ENCODE peak calls at places on chromosomes 2 and 18, in six cellular contexts. F is cardiac fibroblast; V is A549; E is astrocyte of the spinal cord; H is Jurkat, Clone E6-1; O is bronchial epithelial cell. B is an unnamed sample.
A peak's percentile ranks its signal among the peaks of the same experiment; 100 is the strongest.

GRCh38 chr2:67313536-67313935 is 83.6 kb upstream of the ETAA1 start:
- DNase-seq in V (no peak), O (no peak), E (no peak), F (no peak), H (no peak), B (no peak)

GRCh38 chr18:42053188-42053781 is 98.3 kb downstream of the PIK3C3 start:
- DNase-seq in F (peak; percentile 74), E (peak; percentile 57), O (peak; percentile 48), H (peak; percentile 61), V (no peak), B (no peak)

GRCh38 chr2:18379869-18380268 is 180.6 kb downstream of the RDH14 start:
- DNase-seq in V (no peak), F (no peak), O (no peak), E (no peak), H (no peak), B (no peak)

GRCh38 chr2:197847666-197848401 is 43.4 kb downstream of the PLCL1 start:
- DNase-seq in H (peak; percentile 96), V (no peak), E (no peak), F (no peak), O (peak; percentile 63), B (no peak)

GRCh38 chr18:69617888-69618287 is 217.2 kb downstream of the DOK6 start:
- DNase-seq in E (peak; percentile 68), H (no peak), V (no peak), O (no peak), F (peak; percentile 35), B (no peak)

GRCh38 chr2:79090678-79091077 is 2.9 kb upstream of the REG1B start:
- DNase-seq in V (no peak), E (no peak), H (no peak), O (no peak), F (no peak), B (no peak)

GRCh38 chr2:169285528-169285927 is 76.8 kb downstream of the LRP2 start:
- DNase-seq in E (no peak), F (no peak), O (no peak), H (no peak), V (no peak), B (no peak)

GRCh38 chr2:169736902-169737301 is 3.3 kb downstream of the KLHL23 start:
- DNase-seq in E (no peak), V (no peak), O (no peak), H (no peak), F (no peak), B (no peak)

GRCh38 chr2:219221956-219222518 is 3.3 kb upstream of the ABCB6 start:
- DNase-seq in E (no peak), F (no peak), V (no peak), H (no peak), O (no peak), B (no peak)

GRCh38 chr2:28390857-28391563 is 1.6 kb upstream of the FOSL2 start:
- DNase-seq in E (no peak), V (peak; percentile 72), F (peak; percentile 92), H (no peak), O (peak; percentile 67), B (no peak)

GRCh38 chr2:113842919-113843736 is 46.8 kb upstream of the ACTR3 start:
- DNase-seq in V (no peak), O (peak; percentile 88), F (peak; percentile 46), H (no peak), E (no peak), B (peak; percentile 65)

GRCh38 chr2:157790780-157791179 is 85.3 kb downstream of the ACVR1 start:
- DNase-seq in E (no peak), F (no peak), H (no peak), V (no peak), O (no peak), B (no peak)

GRCh38 chr2:172198908-172199307 is 96.2 kb upstream of the DLX2 start:
- DNase-seq in E (no peak), O (no peak), F (no peak), H (no peak), V (no peak), B (no peak)

GRCh38 chr2:238947920-238948710 is 100.2 kb downstream of the TWIST2 start:
- DNase-seq in F (peak; percentile 95), V (peak; percentile 39), O (peak; percentile 98), H (no peak), E (peak; percentile 87), B (no peak)

GRCh38 chr2:161250864-161251436 is 57.3 kb upstream of the PSMD14 start:
- DNase-seq in H (peak; percentile 59), E (peak; percentile 40), F (peak; percentile 66), V (peak; percentile 68), O (peak; percentile 89), B (peak; percentile 16)

GRCh38 chr2:210169871-210170441 is 1.3 kb downstream of the KANSL1L start:
- DNase-seq in F (peak; percentile 92), E (peak; percentile 80), H (no peak), V (no peak), O (peak; percentile 86), B (peak; percentile 43)

GRCh38 chr2:66281980-66282379 is 152.9 kb upstream of the MEIS1 start:
- DNase-seq in H (no peak), V (no peak), E (no peak), F (no peak), O (no peak), B (no peak)

GRCh38 chr18:10488022-10488421 is 33.6 kb downstream of the APCDD1 start:
- DNase-seq in E (peak; percentile 38), O (no peak), V (no peak), H (no peak), F (no peak), B (no peak)

GRCh38 chr2:25377822-25378421 is 36.2 kb upstream of the DNMT3A start:
- DNase-seq in F (no peak), O (no peak), V (no peak), H (no peak), E (no peak), B (no peak)

GRCh38 chr2:46487667-46488333 is 8.4 kb downstream of the TMEM247 start:
- DNase-seq in F (peak; percentile 81), E (peak; percentile 45), O (no peak), V (no peak), H (no peak), B (no peak)

GRCh38 chr18:31101148-31102019 is 837 bp downstream of the DSC2 start:
- DNase-seq in E (no peak), V (peak; percentile 10), O (no peak), F (no peak), H (no peak), B (no peak)

GRCh38 chr18:9683418-9684396 is 24.4 kb upstream of the RAB31 start:
- DNase-seq in O (peak; percentile 65), F (peak; percentile 88), E (peak; percentile 79), V (no peak), H (no peak), B (no peak)

GRCh38 chr2:180227461-180227860 is 220.4 kb upstream of the CWC22 start:
- DNase-seq in V (no peak), O (peak; percentile 12), E (no peak), F (peak; percentile 15), H (no peak), B (no peak)

GRCh38 chr2:228039752-228040534 is 141.5 kb downstream of the SPHKAP start:
- DNase-seq in V (peak; percentile 30), H (peak; percentile 17), F (peak; percentile 53), O (peak; percentile 37), E (peak; percentile 22), B (no peak)

GRCh38 chr2:152335016-152335850 is at the start of gene FMNL2:
- DNase-seq in V (peak; percentile 66), H (no peak), E (peak; percentile 85), O (peak; percentile 58), F (peak; percentile 75), B (no peak)

GRCh38 chr2:200625317-200625716 is 39.5 kb downstream of the AOX1 start:
- DNase-seq in V (no peak), F (no peak), E (no peak), H (no peak), O (no peak), B (no peak)

GRCh38 chr2:11187083-11187619 is 31.9 kb downstream of the SLC66A3 start:
- DNase-seq in F (peak; percentile 84), O (peak; percentile 45), E (peak; percentile 68), V (no peak), H (no peak), B (no peak)

GRCh38 chr2:46849080-46849715 is 66.4 kb downstream of the MCFD2 start:
- DNase-seq in O (peak; percentile 39), V (peak; percentile 78), F (peak; percentile 60), H (no peak), E (peak; percentile 72), B (peak; percentile 93)

GRCh38 chr2:150076281-150076680 is 411.2 kb downstream of the RND3 start:
- DNase-seq in H (no peak), O (peak; percentile 84), F (peak; percentile 79), V (no peak), E (peak; percentile 67), B (peak; percentile 98)

GRCh38 chr2:207352978-207353377 is 176.8 kb upstream of the CREB1 start:
- DNase-seq in F (no peak), H (peak; percentile 41), E (no peak), O (no peak), V (no peak), B (no peak)

GRCh38 chr2:28312307-28313278 is 80.1 kb upstream of the FOSL2 start:
- DNase-seq in F (no peak), O (no peak), E (no peak), V (no peak), H (no peak), B (no peak)

GRCh38 chr2:127407661-127408003 is 10.6 kb upstream of the PROC start:
- DNase-seq in E (peak; percentile 40), O (peak; percentile 31), V (no peak), H (no peak), F (no peak), B (no peak)
- H3K4me3 ChIP-seq in E (no peak overlapping the region), O (no peak overlapping the region), V (no peak overlapping the region), H (peak overlapping the region; percentile 43), F (no peak overlapping the region), B (no peak overlapping the region)

GRCh38 chr2:233210843-233211600 is 40.5 kb upstream of the ATG16L1 start:
- DNase-seq in H (no peak), E (peak; percentile 94), F (peak; percentile 91), O (peak; percentile 86), V (no peak), B (peak; percentile 65)
- H3K4me3 ChIP-seq in H (no peak overlapping the region), E (no peak overlapping the region), F (no peak overlapping the region), O (no peak overlapping the region), V (no peak overlapping the region), B (no peak overlapping the region)

DNA sequence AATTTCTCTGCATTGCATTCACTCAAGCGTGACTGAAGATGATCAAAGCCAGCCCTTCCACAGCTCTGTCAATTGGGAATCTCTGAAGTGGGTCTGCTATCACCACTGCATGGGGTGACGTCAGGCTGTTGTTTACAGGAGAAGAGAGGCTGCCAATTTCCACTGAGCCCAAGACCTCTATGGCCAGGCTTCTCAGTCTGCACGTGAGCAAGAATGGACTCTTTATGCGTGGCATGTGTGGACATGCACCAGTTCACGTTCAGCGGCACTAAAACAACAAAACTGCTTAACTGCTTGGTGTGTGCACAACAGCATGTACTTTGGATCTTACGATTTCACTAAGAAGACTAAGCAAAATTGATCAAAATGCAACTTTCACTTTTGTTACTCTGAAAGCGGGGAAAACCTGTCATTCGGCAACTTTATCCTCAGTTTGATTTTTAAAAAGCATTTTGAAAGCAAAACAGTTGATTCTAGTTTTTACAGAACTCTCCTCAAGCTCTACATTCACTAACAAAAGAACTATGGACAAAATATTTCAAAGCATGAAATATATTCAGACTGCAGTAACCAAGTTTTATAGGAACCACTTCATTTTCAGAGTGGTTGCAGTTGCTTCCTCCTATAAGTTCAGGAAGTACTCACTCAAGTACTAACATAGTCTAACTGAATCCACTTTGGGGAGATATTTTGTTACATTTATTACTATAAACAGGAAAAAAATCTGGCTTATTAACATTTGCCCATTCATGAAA is 77.0 kb upstream of the SERTAD2 start:
- DNase-seq in V (no peak), H (no peak), F (peak; percentile 80), O (peak; percentile 79), E (peak; percentile 74), B (no peak)
- H3K4me3 ChIP-seq in V (no peak overlapping the region), H (no peak overlapping the region), F (peak overlapping the region; percentile 20), O (peak overlapping the region; percentile 3), E (peak overlapping the region; percentile 28), B (peak overlapping the region; percentile 29)

GRCh38 chr18:59271606-59272220 is 1.5 kb downstream of the RAX start:
- DNase-seq in E (no peak), H (no peak), V (no peak), O (no peak), F (no peak), B (peak; percentile 68)
- H3K4me3 ChIP-seq in E (no peak overlapping the region), H (no peak overlapping the region), V (no peak overlapping the region), O (no peak overlapping the region), F (no peak overlapping the region), B (peak overlapping the region; percentile 75)

B was measured in retinal pigment epithelial cell.